ENCODE peak calls at places on chromosome 19, in ten cellular contexts. T, Q, O, J, Z, G, H, W, Y and X are unnamed samples.
A peak's percentile ranks its signal among the peaks of the same experiment; 100 is the strongest.

GRCh38 chr19:55158848-55159793 is 1.6 kb upstream of the TNNI3 start:
- DNase-seq in O (peak; percentile 26), H (no peak), G (no peak), J (peak; percentile 64), Z (no peak), T (peak; percentile 49), Q (no peak), W (no peak), Y (no peak), X (no peak)

GRCh38 chr19:6801397-6802086 is 29.0 kb downstream of the VAV1 start:
- DNase-seq in G (peak; percentile 28), J (no peak), Y (peak; percentile 33), T (peak; percentile 26), W (no peak), Z (peak; percentile 28), H (no peak), Q (no peak), O (peak; percentile 54), X (no peak)

GRCh38 chr19:51887522-51888498 is at the start of gene ZNF577:
- DNase-seq in G (peak; percentile 81), T (peak; percentile 95), Q (peak; percentile 83), Y (peak; percentile 72), O (peak; percentile 80), J (peak; percentile 96), W (peak; percentile 74), H (peak; percentile 51), Z (peak; percentile 91), X (peak; percentile 70)

GRCh38 chr19:41415154-41415571 is 12.0 kb downstream of the B3GNT8 start:
- DNase-seq in W (no peak), T (no peak), Q (no peak), J (no peak), O (no peak), Y (no peak), H (no peak), G (peak; percentile 52), Z (no peak), X (no peak)

GRCh38 chr19:29843180-29844051 is 31.6 kb downstream of the CCNE1 start:
- DNase-seq in Q (no peak), Z (peak; percentile 25), G (no peak), W (no peak), Y (no peak), H (no peak), T (peak; percentile 33), O (no peak), J (peak; percentile 12), X (no peak)

GRCh38 chr19:7554565-7554964 is 19.0 kb downstream of the PNPLA6 start:
- DNase-seq in T (no peak), O (no peak), G (no peak), W (no peak), J (no peak), Z (no peak), Y (no peak), H (no peak), Q (no peak), X (no peak)

GRCh38 chr19:40163541-40164129 is 27.6 kb upstream of the MAP3K10 start:
- DNase-seq in Y (no peak), Q (no peak), G (no peak), H (no peak), J (no peak), O (no peak), W (no peak), Z (no peak), T (no peak), X (no peak)

GRCh38 chr19:48400018-48400742 is 6.7 kb downstream of the GRIN2D start:
- DNase-seq in Z (no peak), T (peak; percentile 65), J (peak; percentile 57), H (no peak), Y (no peak), Q (peak; percentile 51), W (no peak), G (no peak), O (peak; percentile 53), X (no peak)

GRCh38 chr19:38263696-38264485 is 482 bp upstream of the SPINT2 start:
- DNase-seq in Z (peak; percentile 71), G (no peak), O (peak; percentile 80), J (no peak), W (no peak), H (no peak), T (peak; percentile 53), Y (no peak), Q (no peak), X (no peak)

GRCh38 chr19:14408641-14409120 is 10.5 kb downstream of the DDX39A start:
- DNase-seq in H (no peak), Q (no peak), W (no peak), O (no peak), Y (no peak), T (no peak), J (no peak), Z (no peak), G (no peak), X (no peak)

GRCh38 chr19:49490287-49491029 is 3.0 kb downstream of the RPL13A start:
- DNase-seq in J (no peak), W (no peak), Y (no peak), T (no peak), G (no peak), O (no peak), H (no peak), Q (no peak), Z (no peak), X (no peak)

GRCh38 chr19:49488046-49488862 is 846 bp downstream of the RPL13A start:
- DNase-seq in H (no peak), T (no peak), Y (no peak), G (no peak), W (no peak), Z (no peak), J (no peak), Q (no peak), O (no peak), X (no peak)

GRCh38 chr19:49488863-49489537 is 1.6 kb downstream of the RPL13A start:
- DNase-seq in H (no peak), Z (no peak), Y (no peak), J (no peak), W (no peak), Q (no peak), O (no peak), T (no peak), G (no peak), X (no peak)

GRCh38 chr19:49491030-49491803 is 3.8 kb downstream of the RPL13A start:
- DNase-seq in T (no peak), J (no peak), Z (no peak), W (no peak), O (no peak), H (no peak), G (no peak), Y (no peak), Q (no peak), X (no peak)

GRCh38 chr19:49489601-49490167 is 2.3 kb downstream of the RPL13A start:
- DNase-seq in O (no peak), Z (no peak), Y (no peak), Q (no peak), J (no peak), G (no peak), H (no peak), W (no peak), T (no peak), X (no peak)
- TF ChIP-seq CTCF in O (no peak), Z (no peak), Y (no peak), Q (no peak), J (no peak), G (no peak), H (no peak), W (no peak), T (no peak), X (no peak)

DNA sequence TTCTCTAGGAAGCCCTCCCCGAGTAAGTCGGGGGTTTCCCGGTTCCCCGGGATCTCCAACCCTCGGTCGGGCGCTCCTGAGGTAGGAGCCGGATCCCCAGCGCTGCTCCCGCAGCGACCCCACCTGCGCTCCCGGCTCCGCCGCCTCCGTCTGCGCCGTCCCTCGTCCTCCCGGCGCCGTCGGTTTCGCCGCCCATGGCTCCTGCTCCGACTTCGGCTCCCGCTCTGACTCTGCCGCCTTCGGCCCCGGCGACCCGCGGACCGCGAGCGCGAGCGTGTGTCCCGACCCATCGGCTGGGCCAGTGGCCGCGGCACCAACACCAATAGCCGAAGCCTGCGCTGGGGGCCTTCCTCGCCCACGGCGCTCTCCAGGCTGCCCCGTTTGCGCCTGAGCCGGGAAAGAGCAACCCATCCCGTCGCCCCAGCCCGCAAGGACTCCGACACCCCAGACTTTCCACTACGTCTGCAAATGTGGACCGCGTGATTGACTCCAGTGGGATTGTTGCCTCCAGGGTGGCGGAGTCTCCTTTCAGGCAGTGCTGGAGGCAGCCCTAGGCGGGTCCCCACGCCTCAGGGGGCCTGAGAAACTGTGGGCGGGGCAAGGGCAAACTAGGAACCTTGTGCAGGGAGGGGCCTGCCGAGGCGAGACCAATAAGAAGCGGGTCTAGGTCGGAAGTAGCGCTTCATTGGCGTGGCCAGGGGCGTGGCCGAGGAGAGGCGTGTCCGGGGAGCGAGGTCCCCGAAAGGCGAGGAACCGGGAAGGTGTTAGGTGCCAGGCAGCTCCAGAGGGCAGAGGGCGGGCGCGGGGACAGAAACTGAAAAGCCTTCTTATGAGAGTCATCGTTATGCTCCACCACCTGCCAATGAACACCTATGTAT is at the start of gene CACTIN:
- DNase-seq in T (peak; percentile 98), H (peak; percentile 86), O (peak; percentile 90), W (peak; percentile 94), J (peak; percentile 98), Y (peak; percentile 94), G (peak; percentile 98), Z (peak; percentile 98), Q (peak; percentile 96), X (peak; percentile 89)
- TF ChIP-seq CTCF in T (no peak), H (no peak), O (no peak), W (no peak), J (no peak), Y (no peak), G (no peak), Z (no peak), Q (no peak), X (no peak)

DNA sequence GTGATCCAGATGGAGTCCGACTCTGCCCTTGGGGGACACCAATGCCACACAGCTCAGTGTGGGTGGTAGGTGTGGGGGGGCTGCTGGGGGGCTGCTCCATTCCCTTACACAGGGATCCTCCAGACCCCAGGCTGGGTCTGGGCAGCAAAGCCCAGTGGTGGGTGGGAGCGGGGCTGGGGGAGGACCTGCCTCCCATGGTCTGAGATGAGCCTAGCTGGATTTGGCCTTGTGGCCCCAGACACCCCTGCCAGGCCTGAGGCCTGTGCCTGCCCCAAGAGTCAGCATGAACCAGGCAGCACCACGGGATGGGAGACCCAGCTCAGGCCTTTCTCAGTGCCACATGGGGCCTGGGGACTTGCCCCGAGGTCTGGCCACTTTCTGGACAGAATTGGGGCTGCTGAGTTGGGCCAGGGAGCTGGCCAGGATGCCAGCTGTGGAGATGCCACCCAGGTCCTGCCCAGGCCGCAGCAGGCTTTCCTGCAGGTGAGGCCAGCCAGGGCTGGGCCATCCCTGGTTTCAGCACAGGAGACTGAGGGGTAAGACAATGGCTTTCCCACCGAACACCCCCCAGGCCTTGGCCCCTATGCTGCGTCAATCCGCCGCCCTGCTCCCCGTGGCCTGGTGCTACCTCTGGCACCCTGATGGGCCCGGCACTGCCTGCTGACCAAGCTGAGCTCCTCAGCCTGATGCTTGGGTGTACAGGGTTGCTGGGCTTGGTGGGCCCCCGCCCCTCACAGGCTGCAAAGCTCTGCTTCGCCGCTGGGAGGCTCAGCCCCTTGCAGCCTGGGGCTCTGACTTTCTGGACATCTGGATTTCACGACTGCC is 24.2 kb downstream of the CEBPG start:
- DNase-seq in Y (no peak), G (no peak), Q (peak; percentile 35), Z (no peak), O (no peak), J (no peak), H (no peak), T (no peak), W (no peak), X (no peak)
- TF ChIP-seq CTCF in Y (no peak), G (no peak), Q (peak; percentile 58), Z (no peak), O (no peak), J (peak; percentile 31), H (peak; percentile 49), T (peak; percentile 27), W (peak; percentile 35), X (no peak)

GRCh38 chr19:10692673-10693264 is 8.5 kb upstream of the QTRT1 start:
- DNase-seq in Z (no peak), T (no peak), J (no peak), G (no peak), O (no peak), W (no peak), Y (no peak), H (no peak), Q (no peak), X (no peak)
- TF ChIP-seq CTCF in Z (no peak), T (no peak), J (no peak), G (no peak), O (no peak), W (no peak), Y (no peak), H (no peak), Q (no peak), X (no peak)